ENCODE peak calls at places on chromosomes 12 and 14, in five cellular contexts. P, E, I, L and U are unnamed samples.

GRCh38 chr12:89707992-89708792 is 446 bp downstream of the ATP2B1 start:
- DNase-seq in I (no peak), P (peak), E (no peak), L (peak), U (peak)

GRCh38 chr12:116483959-116484699 is 75.1 kb upstream of the MAP1LC3B2 start:
- DNase-seq in E (no peak), L (no peak), I (no peak), P (no peak), U (no peak)

GRCh38 chr12:65313704-65314317 is 35.3 kb downstream of the MSRB3 start:
- DNase-seq in E (no peak), P (peak), L (no peak), I (no peak), U (no peak)

GRCh38 chr12:114343585-114343984 is 62.4 kb downstream of the TBX5 start:
- DNase-seq in I (no peak), E (no peak), P (no peak), L (no peak), U (no peak)

GRCh38 chr12:94458882-94459772 is 540 bp downstream of the CEP83 start:
- DNase-seq in P (peak), I (no peak), L (peak), E (peak), U (no peak)

GRCh38 chr12:116123511-116124258 is 153.8 kb downstream of the MED13L start:
- DNase-seq in I (no peak), P (peak), E (peak), L (peak), U (no peak)

GRCh38 chr14:67643671-67644070 is 24.0 kb downstream of the ARG2 start:
- DNase-seq in L (no peak), I (no peak), E (no peak), P (no peak), U (no peak)

GRCh38 chr12:76631741-76632140 is 72.2 kb upstream of the OSBPL8 start:
- DNase-seq in I (no peak), L (peak), E (no peak), P (no peak), U (no peak)

GRCh38 chr12:113318900-113319628 is 15.8 kb downstream of the SLC8B1 start:
- DNase-seq in P (no peak), L (no peak), E (no peak), I (no peak), U (no peak)

GRCh38 chr12:49562831-49563230 is 5.1 kb downstream of the MCRS1 start:
- DNase-seq in L (no peak), I (no peak), E (no peak), P (no peak), U (no peak)

GRCh38 chr12:102595315-102595714 is 115.0 kb upstream of the IGF1 start:
- DNase-seq in E (no peak), P (no peak), I (no peak), L (no peak), U (no peak)

GRCh38 chr14:67566908-67567307 is 33.2 kb downstream of the PIGH start:
- DNase-seq in P (no peak), E (no peak), L (no peak), I (no peak), U (no peak)

GRCh38 chr14:73884438-73885190 is 2.0 kb upstream of the ZNF410 start:
- DNase-seq in E (no peak), P (no peak), L (no peak), I (no peak), U (no peak)

GRCh38 chr12:46266382-46266791 is 2.5 kb downstream of the SLC38A1 start:
- DNase-seq in P (peak), L (no peak), I (no peak), E (no peak), U (no peak)

GRCh38 chr12:124466200-124467128 is 100.9 kb downstream of the NCOR2 start:
- DNase-seq in P (peak), E (no peak), L (peak), I (no peak), U (no peak)

GRCh38 chr12:50101663-50102062 is 2.1 kb upstream of the GPD1 start:
- DNase-seq in I (no peak), P (peak), L (peak), E (no peak), U (peak)

GRCh38 chr14:74531011-74531410 is 37.4 kb downstream of the ISCA2 start:
- DNase-seq in E (no peak), L (no peak), P (no peak), I (no peak), U (no peak)

DNA sequence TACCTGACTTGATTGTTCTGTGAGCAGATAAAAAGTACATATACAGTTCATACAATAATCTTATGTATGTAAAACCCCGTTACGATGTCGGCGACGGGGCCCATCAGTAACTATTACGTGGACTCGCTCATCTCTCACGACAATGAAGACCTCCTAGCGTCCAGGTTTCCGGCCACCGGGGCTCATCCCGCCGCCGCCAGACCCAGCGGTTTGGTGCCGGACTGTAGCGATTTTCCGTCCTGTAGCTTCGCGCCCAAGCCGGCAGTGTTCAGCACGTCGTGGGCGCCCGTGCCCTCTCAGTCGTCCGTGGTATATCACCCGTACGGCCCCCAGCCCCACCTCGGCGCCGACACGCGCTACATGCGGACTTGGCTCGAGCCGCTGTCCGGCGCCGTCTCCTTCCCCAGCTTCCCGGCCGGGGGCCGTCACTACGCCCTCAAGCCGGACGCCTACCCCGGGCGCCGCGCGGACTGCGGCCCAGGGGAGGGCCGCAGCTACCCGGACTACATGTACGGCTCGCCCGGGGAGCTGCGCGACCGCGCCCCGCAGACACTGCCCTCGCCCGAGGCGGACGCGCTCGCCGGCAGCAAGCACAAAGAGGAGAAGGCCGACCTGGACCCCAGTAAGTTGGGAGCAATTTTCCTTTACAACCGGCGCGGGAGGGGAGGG is at the start of gene HOXC9:
- DNase-seq in L (no peak), E (no peak), I (no peak), P (no peak), U (no peak)
- H4K91ac ChIP-seq in L (no peak), E (no peak), I (no peak), P (no peak), U (no peak)

GRCh38 chr12:28218875-28219274 is 28.6 kb downstream of the CCDC91 start:
- DNase-seq in L (no peak), E (no peak), P (no peak), I (no peak), U (no peak)

GRCh38 chr12:28223853-28224252 is 33.6 kb downstream of the CCDC91 start:
- DNase-seq in L (no peak), P (no peak), E (no peak), I (no peak), U (no peak)

GRCh38 chr12:28222959-28223662 is 32.9 kb downstream of the CCDC91 start:
- DNase-seq in L (no peak), I (no peak), E (no peak), P (no peak), U (no peak)

GRCh38 chr12:28219827-28220226 is 29.6 kb downstream of the CCDC91 start:
- DNase-seq in L (no peak), I (no peak), E (no peak), P (no peak), U (no peak)

DNA sequence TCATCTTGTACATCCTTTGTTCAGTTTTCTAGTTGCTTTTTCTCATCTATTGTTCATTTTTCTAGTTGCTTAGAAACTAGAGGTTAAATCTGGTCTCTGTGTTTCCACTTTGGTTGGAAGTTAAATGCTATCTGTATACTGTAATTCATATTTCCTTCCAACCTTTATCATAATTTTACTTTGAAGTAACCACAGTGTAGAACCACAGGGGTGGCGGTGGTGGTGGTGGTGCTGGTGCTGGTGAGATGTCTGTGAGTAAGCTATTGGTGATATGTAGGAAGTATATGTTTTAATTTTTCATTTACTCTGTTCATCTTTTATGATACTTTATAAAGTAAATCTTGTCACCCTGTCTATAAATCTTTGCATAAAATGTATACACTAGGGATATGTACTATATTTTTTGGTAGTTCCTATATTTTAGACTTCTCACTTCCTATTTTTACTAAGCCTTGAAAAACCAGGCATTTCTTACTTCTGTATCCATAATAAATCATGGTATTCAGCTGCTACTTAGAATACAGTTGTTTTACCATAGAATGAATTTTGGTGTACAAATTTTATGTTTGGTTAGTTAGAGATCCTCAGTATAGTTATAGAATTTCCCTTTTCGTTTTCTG is 31.9 kb downstream of the CCDC91 start:
- DNase-seq in P (no peak), L (no peak), E (no peak), I (no peak), U (no peak)
- H2AFZ ChIP-seq in P (no peak), L (no peak), E (no peak), I (no peak), U (no peak)

GRCh38 chr12:2332947-2333346 is 280.2 kb downstream of the CACNA1C start:
- DNase-seq in E (no peak), I (no peak), L (no peak), P (peak), U (no peak)
- H4K91ac ChIP-seq in E (no peak), I (no peak), L (peak), P (peak), U (no peak)

DNA sequence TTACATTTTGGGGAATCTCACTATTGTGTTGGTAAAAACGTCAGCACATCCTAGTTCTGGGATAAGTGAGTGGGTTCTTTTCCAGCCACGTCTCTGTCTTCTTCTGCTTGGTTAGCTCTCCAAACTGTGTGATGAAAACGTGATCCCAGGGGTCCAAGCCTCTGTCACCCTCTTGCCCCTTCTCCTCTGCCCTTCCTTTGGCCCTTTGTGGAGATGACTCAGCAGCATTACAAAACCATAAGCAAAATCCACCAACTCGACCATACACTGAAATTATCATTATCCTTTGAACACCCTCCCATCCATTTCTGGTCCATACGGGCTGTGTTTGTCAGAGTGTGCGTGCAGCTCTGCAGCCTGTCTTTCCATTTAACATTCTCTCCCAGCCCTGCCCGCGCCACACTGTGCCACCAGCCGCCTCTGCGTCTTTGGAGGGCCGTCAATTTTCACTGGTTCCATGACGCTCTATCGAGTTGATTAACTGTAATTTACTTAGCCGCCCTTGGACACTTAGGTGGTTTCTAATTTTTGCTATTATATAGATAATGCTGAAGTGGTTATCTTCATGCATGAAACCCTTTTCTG is 69.2 kb downstream of the SLC25A47 start:
- DNase-seq in P (peak), E (no peak), I (no peak), L (no peak), U (no peak)
- H2AFZ ChIP-seq in P (peak), E (no peak), I (no peak), L (no peak), U (no peak)

DNA sequence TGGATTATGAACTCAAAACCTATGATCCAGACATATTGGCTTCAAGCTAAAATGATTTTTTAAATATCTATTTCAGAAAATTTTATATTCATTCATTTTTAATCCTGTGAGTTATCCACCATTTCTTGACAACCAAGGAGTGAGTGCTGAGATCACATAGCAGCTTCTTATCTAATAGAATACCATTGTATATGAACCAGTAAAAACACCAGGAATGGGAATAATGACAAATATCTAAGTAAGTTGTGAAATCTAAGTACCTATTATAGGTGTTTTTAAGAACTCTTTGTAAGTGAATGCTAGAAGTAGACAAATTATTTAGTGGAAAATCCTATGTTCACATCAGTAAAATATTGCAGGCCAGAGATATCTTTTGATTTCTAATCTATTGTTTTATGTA is 8.2 kb downstream of the LUM start:
- DNase-seq in E (no peak), I (no peak), P (no peak), L (peak), U (no peak)
- H4K91ac ChIP-seq in E (no peak), I (no peak), P (no peak), L (no peak), U (no peak)

DNA sequence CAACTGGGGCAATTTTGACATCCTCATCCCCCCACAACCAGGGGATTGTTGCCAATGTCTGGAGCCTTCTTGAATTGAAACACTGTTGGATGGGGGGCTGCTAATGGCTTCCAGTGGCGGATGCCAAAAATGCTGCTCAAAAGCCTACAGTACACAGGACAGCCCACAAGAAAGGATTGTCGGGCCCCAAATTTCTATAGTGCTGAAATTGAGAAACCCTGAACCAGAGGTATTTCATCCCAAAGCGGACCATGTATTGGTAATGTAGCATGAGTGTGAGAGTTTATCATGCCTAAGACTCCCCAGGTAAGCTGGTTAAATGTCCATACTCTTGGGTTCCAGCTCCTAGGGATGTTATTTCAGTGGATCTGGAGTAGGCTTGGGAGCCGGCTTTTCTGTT is 544.0 kb downstream of the BCL11B start:
- DNase-seq in L (no peak), P (no peak), I (no peak), E (no peak), U (no peak)
- H2AFZ ChIP-seq in L (no peak), P (no peak), I (no peak), E (no peak), U (no peak)

DNA sequence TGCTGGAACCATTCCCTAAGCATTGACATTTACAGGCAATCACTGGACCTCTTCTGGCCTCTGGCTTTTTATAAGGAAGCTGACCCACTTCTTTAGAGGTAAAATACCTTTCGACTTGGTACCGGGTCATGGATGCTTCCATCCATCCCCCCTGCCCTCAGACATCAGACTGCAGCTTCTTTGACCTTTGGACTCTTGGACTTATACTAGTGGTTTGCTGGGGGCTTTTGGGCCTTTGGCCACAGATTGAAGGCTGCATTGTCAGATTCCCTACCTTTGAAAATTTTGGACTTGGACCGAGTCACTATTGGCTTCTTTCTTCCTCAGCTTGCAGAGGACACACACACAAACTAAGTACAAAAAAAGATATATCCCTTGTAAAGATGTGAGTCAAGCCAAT is 86.1 kb downstream of the TTC6 start:
- DNase-seq in L (no peak), I (no peak), P (no peak), E (no peak), U (no peak)
- H4K91ac ChIP-seq in L (no peak), I (no peak), P (no peak), E (no peak), U (no peak)